ENCODE peak calls at places on chromosomes 3 and 15, in five cellular contexts. G, O, P, F and R are unnamed samples.

GRCh38 chr3:171838218-171838720 is 4.9 kb upstream of the TMEM212 start:
- DNase-seq in G (no peak), P (peak; percentile 78), F (peak; percentile 90), O (no peak), R (no peak)

GRCh38 chr3:8532251-8532831 is 30.7 kb downstream of the LMCD1 start:
- DNase-seq in F (no peak), P (peak; percentile 71), G (no peak), O (no peak), R (no peak)

GRCh38 chr3:145902166-145902565 is 258.8 kb downstream of the PLOD2 start:
- DNase-seq in G (no peak), F (no peak), P (no peak), O (no peak), R (no peak)

GRCh38 chr3:36434682-36435426 is 54.5 kb downstream of the STAC start:
- DNase-seq in P (no peak), O (no peak), F (no peak), G (no peak), R (no peak)

GRCh38 chr3:37987751-37988179 is 2.8 kb upstream of the VILL start:
- DNase-seq in F (no peak), O (no peak), P (peak; percentile 30), G (no peak), R (no peak)

GRCh38 chr3:155370198-155370597 is 76.7 kb upstream of the STRIT1 start:
- DNase-seq in P (no peak), F (no peak), O (no peak), G (no peak), R (no peak)

GRCh38 chr3:61114316-61114953 is 136.8 kb downstream of the FHIT start:
- DNase-seq in G (no peak), F (no peak), P (no peak), O (no peak), R (no peak)

GRCh38 chr15:76916369-76916768 is 11.2 kb upstream of the SCAPER start:
- DNase-seq in F (no peak), G (no peak), P (no peak), O (no peak), R (no peak)

GRCh38 chr3:182182531-182182968 is 470.8 kb downstream of the SOX2 start:
- DNase-seq in O (no peak), P (no peak), F (peak; percentile 7), G (peak; percentile 11), R (no peak)

GRCh38 chr15:70356919-70357318 is 259.2 kb upstream of the TLE3 start:
- DNase-seq in P (no peak), F (no peak), G (no peak), O (no peak), R (no peak)

GRCh38 chr3:143267984-143268383 is 148.4 kb downstream of the CHST2 start:
- DNase-seq in F (no peak), P (no peak), O (no peak), G (no peak), R (no peak)

GRCh38 chr3:62259924-62260323 is 113.4 kb downstream of the FEZF2 start:
- DNase-seq in G (no peak), O (no peak), F (no peak), P (no peak), R (no peak)

GRCh38 chr3:187025254-187025655 is 94.9 kb downstream of the ST6GAL1 start:
- DNase-seq in G (no peak), O (no peak), P (no peak), F (no peak), R (no peak)

GRCh38 chr3:60967141-60967540 is 284.1 kb downstream of the FHIT start:
- DNase-seq in O (no peak), P (no peak), G (no peak), F (peak; percentile 82), R (no peak)

GRCh38 chr3:115758076-115758763 is 134.9 kb downstream of the GAP43 start:
- DNase-seq in P (no peak), G (no peak), F (peak; percentile 16), O (no peak), R (no peak)

GRCh38 chr3:107985496-107985895 is 105.3 kb downstream of the CD47 start:
- DNase-seq in P (no peak), G (peak; percentile 13), F (no peak), O (no peak), R (no peak)

GRCh38 chr3:4772171-4772804 is 206.9 kb upstream of the BHLHE40 start:
- DNase-seq in P (peak; percentile 68), G (no peak), F (no peak), O (no peak), R (no peak)

GRCh38 chr15:91855684-91856553 is 2.4 kb downstream of the SLCO3A1 start:
- DNase-seq in F (peak; percentile 3), G (peak; percentile 33), O (peak; percentile 15), P (no peak), R (peak; percentile 45)

GRCh38 chr3:8413337-8413926 is 88.2 kb upstream of the LMCD1 start:
- DNase-seq in F (no peak), G (no peak), O (no peak), P (no peak), R (no peak)

GRCh38 chr3:43290961-43291360 is 4.6 kb downstream of the SNRK start:
- DNase-seq in P (peak; percentile 42), G (no peak), F (no peak), O (no peak), R (no peak)
- H3K9ac ChIP-seq in P (no peak overlapping the region), G (no peak overlapping the region), F (no peak overlapping the region), O (no peak overlapping the region), R (no peak overlapping the region)

GRCh38 chr3:47476330-47476626 is 537 bp upstream of the SCAP start:
- DNase-seq in P (no peak), F (no peak), O (no peak), G (no peak), R (no peak)

GRCh38 chr3:47475570-47476329 is at the start of gene SCAP:
- DNase-seq in O (peak; percentile 95), F (peak; percentile 85), G (peak; percentile 80), P (peak; percentile 64), R (peak; percentile 98)

GRCh38 chr3:47473391-47473790 is 2.4 kb downstream of the SCAP start:
- DNase-seq in G (no peak), O (no peak), F (peak; percentile 21), P (no peak), R (no peak)

GRCh38 chr3:47476644-47477199 is 981 bp upstream of the SCAP start:
- DNase-seq in G (no peak), O (no peak), P (no peak), F (no peak), R (no peak)

GRCh38 chr3:47475029-47475569 is 642 bp downstream of the SCAP start:
- DNase-seq in P (peak; percentile 32), G (no peak), F (peak; percentile 25), O (peak; percentile 36), R (peak; percentile 50)
- TF ChIP-seq MXI1 in P (no peak), G (no peak), F (peak; percentile 16), O (no peak), R (no peak)

GRCh38 chr3:105807146-105807545 is 61.7 kb downstream of the CBLB start:
- DNase-seq in F (no peak), G (no peak), O (no peak), P (no peak), R (no peak)

GRCh38 chr3:105809204-105809893 is 59.5 kb downstream of the CBLB start:
- DNase-seq in O (no peak), P (no peak), G (no peak), F (peak; percentile 74), R (no peak)

GRCh38 chr3:105807701-105808100 is 61.1 kb downstream of the CBLB start:
- DNase-seq in F (no peak), P (no peak), G (no peak), O (no peak), R (no peak)

GRCh38 chr3:105805402-105805801 is 63.4 kb downstream of the CBLB start:
- DNase-seq in O (no peak), P (no peak), F (no peak), G (no peak), R (no peak)

DNA sequence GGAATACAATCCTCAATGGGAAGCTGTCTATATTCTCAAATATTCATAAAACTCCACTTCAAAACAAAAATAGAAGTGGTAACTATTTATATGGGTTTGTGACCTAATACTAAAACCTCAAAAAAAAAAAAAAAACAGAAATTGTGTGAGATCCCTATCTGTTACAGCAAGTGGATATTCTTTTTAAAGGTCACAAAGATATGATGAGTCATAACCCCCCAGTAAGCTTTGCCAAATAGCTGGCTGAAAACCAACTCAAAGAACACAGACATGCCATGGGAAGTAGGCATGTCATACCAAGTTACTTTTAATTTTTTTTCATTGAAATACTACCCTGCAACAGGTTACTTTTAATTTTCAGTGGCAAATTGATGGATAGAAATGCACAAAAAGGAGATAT is 62.5 kb downstream of the CBLB start:
- DNase-seq in P (peak; percentile 30), G (no peak), O (peak; percentile 24), F (peak; percentile 50), R (no peak)
- H3K9ac ChIP-seq in P (no peak overlapping the region), G (no peak overlapping the region), O (no peak overlapping the region), F (no peak overlapping the region), R (no peak overlapping the region)

GRCh38 chr3:64444619-64445317 is 219.5 kb upstream of the PRICKLE2 start:
- DNase-seq in P (no peak), O (no peak), F (no peak), G (no peak), R (peak; percentile 53)

GRCh38 chr3:64443553-64444331 is 218.5 kb upstream of the PRICKLE2 start:
- DNase-seq in O (no peak), F (no peak), G (no peak), P (peak; percentile 74), R (peak; percentile 84)

GRCh38 chr3:64441861-64442260 is 216.6 kb upstream of the PRICKLE2 start:
- DNase-seq in G (no peak), F (no peak), O (no peak), P (peak; percentile 72), R (no peak)

GRCh38 chr3:64449026-64449425 is 223.8 kb upstream of the PRICKLE2 start:
- DNase-seq in F (no peak), O (no peak), G (peak; percentile 39), P (no peak), R (no peak)

GRCh38 chr3:64445318-64446300 is 220.3 kb upstream of the PRICKLE2 start:
- DNase-seq in F (no peak), P (peak; percentile 28), G (no peak), O (no peak), R (peak; percentile 83)
- TF ChIP-seq MXI1 in F (no peak), P (no peak), G (no peak), O (no peak), R (no peak)

GRCh38 chr3:52489453-52489852 is 5.7 kb upstream of the STAB1 start:
- DNase-seq in G (no peak), F (no peak), O (no peak), P (no peak), R (no peak)
- H3K9ac ChIP-seq in G (no peak overlapping the region), F (no peak overlapping the region), O (no peak overlapping the region), P (no peak overlapping the region), R (no peak overlapping the region)